ENCODE peak calls at places on chromosomes 13 and 19, in ten cellular contexts. One of them, this sample, is unnamed.

GRCh38 chr19:1252818-1253513 is 4.6 kb downstream of the MIDN start:
- DNase-seq in GM23338: no peak
- DNase-seq in hepatocyte: peak; percentile 95
- DNase-seq in GM12878: no peak
- DNase-seq in stomach: peak; percentile 90
- DNase-seq in keratinocyte: no peak
- DNase-seq in astrocyte: peak; percentile 95
- DNase-seq in colonic mucosa: peak; percentile 91
- DNase-seq in HepG2: peak; percentile 82
- DNase-seq in pancreas: peak; percentile 90
- DNase-seq in this sample: peak; percentile 77

GRCh38 chr13:49995535-49996165 is 1.2 kb upstream of the TRIM13 start:
- DNase-seq in GM23338: peak; percentile 49
- DNase-seq in hepatocyte: no peak
- DNase-seq in GM12878: peak; percentile 43
- DNase-seq in stomach: no peak
- DNase-seq in keratinocyte: no peak
- DNase-seq in astrocyte: peak; percentile 26
- DNase-seq in colonic mucosa: no peak
- DNase-seq in HepG2: no peak
- DNase-seq in pancreas: no peak
- DNase-seq in this sample: no peak

GRCh38 chr19:30693179-30693578 is 321.0 kb downstream of the ZNF536 start:
- DNase-seq in GM23338: no peak
- DNase-seq in hepatocyte: no peak
- DNase-seq in GM12878: no peak
- DNase-seq in stomach: no peak
- DNase-seq in keratinocyte: no peak
- DNase-seq in astrocyte: no peak
- DNase-seq in colonic mucosa: no peak
- DNase-seq in HepG2: no peak
- DNase-seq in pancreas: no peak
- DNase-seq in this sample: no peak

GRCh38 chr19:10419646-10420443 is 493 bp upstream of the PDE4A start:
- DNase-seq in GM23338: peak; percentile 97
- DNase-seq in hepatocyte: peak; percentile 28
- DNase-seq in GM12878: no peak
- DNase-seq in stomach: no peak
- DNase-seq in keratinocyte: no peak
- DNase-seq in astrocyte: peak; percentile 68
- DNase-seq in colonic mucosa: no peak
- DNase-seq in HepG2: no peak
- DNase-seq in pancreas: no peak
- DNase-seq in this sample: peak; percentile 39

GRCh38 chr19:47682939-47683338 is 30.3 kb upstream of the EHD2 start:
- DNase-seq in GM23338: no peak
- DNase-seq in hepatocyte: no peak
- DNase-seq in GM12878: no peak
- DNase-seq in stomach: peak; percentile 71
- DNase-seq in keratinocyte: no peak
- DNase-seq in astrocyte: peak; percentile 85
- DNase-seq in colonic mucosa: no peak
- DNase-seq in HepG2: no peak
- DNase-seq in pancreas: no peak
- DNase-seq in this sample: no peak

GRCh38 chr19:47267350-47267759 is 7.3 kb upstream of the INAFM1 start:
- DNase-seq in GM23338: no peak
- DNase-seq in hepatocyte: no peak
- DNase-seq in GM12878: no peak
- DNase-seq in stomach: no peak
- DNase-seq in keratinocyte: no peak
- DNase-seq in astrocyte: no peak
- DNase-seq in colonic mucosa: no peak
- DNase-seq in HepG2: no peak
- DNase-seq in pancreas: peak; percentile 51
- DNase-seq in this sample: no peak

GRCh38 chr13:99404005-99404755 is 97.0 kb upstream of the GPR183 start:
- DNase-seq in GM23338: no peak
- DNase-seq in hepatocyte: no peak
- DNase-seq in GM12878: no peak
- DNase-seq in stomach: no peak
- DNase-seq in keratinocyte: no peak
- DNase-seq in astrocyte: no peak
- DNase-seq in colonic mucosa: no peak
- DNase-seq in HepG2: peak; percentile 13
- DNase-seq in pancreas: no peak
- DNase-seq in this sample: no peak

GRCh38 chr19:54316746-54317107 is 3.8 kb upstream of the LILRA5 start:
- DNase-seq in GM23338: peak; percentile 99
- DNase-seq in hepatocyte: no peak
- DNase-seq in GM12878: no peak
- DNase-seq in stomach: no peak
- DNase-seq in keratinocyte: no peak
- DNase-seq in astrocyte: no peak
- DNase-seq in colonic mucosa: no peak
- DNase-seq in HepG2: no peak
- DNase-seq in pancreas: no peak
- DNase-seq in this sample: no peak

GRCh38 chr19:55683449-55684261 is 8.6 kb downstream of the EPN1 start:
- DNase-seq in GM23338: no peak
- DNase-seq in hepatocyte: peak; percentile 73
- DNase-seq in GM12878: no peak
- DNase-seq in stomach: peak; percentile 86
- DNase-seq in keratinocyte: no peak
- DNase-seq in astrocyte: no peak
- DNase-seq in colonic mucosa: peak; percentile 83
- DNase-seq in HepG2: peak; percentile 90
- DNase-seq in pancreas: peak; percentile 75
- DNase-seq in this sample: no peak

GRCh38 chr13:102693781-102694180 is 1.1 kb downstream of the METTL21C start:
- DNase-seq in GM23338: no peak
- DNase-seq in hepatocyte: no peak
- DNase-seq in GM12878: no peak
- DNase-seq in stomach: no peak
- DNase-seq in keratinocyte: no peak
- DNase-seq in astrocyte: peak; percentile 33
- DNase-seq in colonic mucosa: no peak
- DNase-seq in HepG2: no peak
- DNase-seq in pancreas: no peak
- DNase-seq in this sample: no peak

GRCh38 chr13:72565893-72566292 is 161.5 kb downstream of the MZT1 start:
- DNase-seq in GM23338: peak; percentile 63
- DNase-seq in hepatocyte: peak; percentile 72
- DNase-seq in GM12878: no peak
- DNase-seq in stomach: no peak
- DNase-seq in keratinocyte: no peak
- DNase-seq in astrocyte: peak; percentile 11
- DNase-seq in colonic mucosa: no peak
- DNase-seq in HepG2: peak; percentile 29
- DNase-seq in pancreas: no peak
- DNase-seq in this sample: no peak
- H3K4me1 ChIP-seq in GM23338: peaks cover 11% of the 10 kb centered on the region
- H3K4me1 ChIP-seq in hepatocyte: no peaks in the 10 kb centered on the region
- H3K4me1 ChIP-seq in GM12878: no peaks in the 10 kb centered on the region
- H3K4me1 ChIP-seq in stomach: no peaks in the 10 kb centered on the region
- H3K4me1 ChIP-seq in keratinocyte: no peaks in the 10 kb centered on the region
- H3K4me1 ChIP-seq in astrocyte: no peaks in the 10 kb centered on the region
- H3K4me1 ChIP-seq in colonic mucosa: no peaks in the 10 kb centered on the region
- H3K4me1 ChIP-seq in HepG2: no peaks in the 10 kb centered on the region
- H3K4me1 ChIP-seq in pancreas: no peaks in the 10 kb centered on the region
- H3K4me1 ChIP-seq in this sample: no peaks in the 10 kb centered on the region

GRCh38 chr19:5622465-5623396 is at the start of the genes SAFB and SAFB2:
- DNase-seq in GM23338: peak; percentile 99
- DNase-seq in hepatocyte: peak; percentile 100
- DNase-seq in GM12878: peak; percentile 99
- DNase-seq in stomach: peak; percentile 100
- DNase-seq in keratinocyte: peak; percentile 96
- DNase-seq in astrocyte: peak; percentile 96
- DNase-seq in colonic mucosa: peak; percentile 99
- DNase-seq in HepG2: peak; percentile 98
- DNase-seq in pancreas: peak; percentile 100
- DNase-seq in this sample: peak; percentile 99

GRCh38 chr19:5624154-5624663 is 1.3 kb downstream of the SAFB start:
- DNase-seq in GM23338: peak; percentile 52
- DNase-seq in hepatocyte: peak; percentile 60
- DNase-seq in GM12878: no peak
- DNase-seq in stomach: peak; percentile 69
- DNase-seq in keratinocyte: no peak
- DNase-seq in astrocyte: peak; percentile 35
- DNase-seq in colonic mucosa: peak; percentile 58
- DNase-seq in HepG2: no peak
- DNase-seq in pancreas: peak; percentile 44
- DNase-seq in this sample: peak; percentile 59

GRCh38 chr19:5624741-5625140 is 1.9 kb downstream of the SAFB start:
- DNase-seq in GM23338: peak; percentile 24
- DNase-seq in hepatocyte: peak; percentile 17
- DNase-seq in GM12878: no peak
- DNase-seq in stomach: no peak
- DNase-seq in keratinocyte: no peak
- DNase-seq in astrocyte: no peak
- DNase-seq in colonic mucosa: no peak
- DNase-seq in HepG2: no peak
- DNase-seq in pancreas: no peak
- DNase-seq in this sample: no peak

GRCh38 chr19:5621945-5622464 is 571 bp downstream of the SAFB2 start:
- DNase-seq in GM23338: peak; percentile 21
- DNase-seq in hepatocyte: peak; percentile 38
- DNase-seq in GM12878: no peak
- DNase-seq in stomach: no peak
- DNase-seq in keratinocyte: no peak
- DNase-seq in astrocyte: no peak
- DNase-seq in colonic mucosa: peak; percentile 56
- DNase-seq in HepG2: no peak
- DNase-seq in pancreas: peak; percentile 50
- DNase-seq in this sample: no peak

GRCh38 chr19:5623397-5624153 is 692 bp downstream of the SAFB start:
- DNase-seq in GM23338: no peak
- DNase-seq in hepatocyte: peak; percentile 17
- DNase-seq in GM12878: no peak
- DNase-seq in stomach: no peak
- DNase-seq in keratinocyte: no peak
- DNase-seq in astrocyte: no peak
- DNase-seq in colonic mucosa: peak; percentile 31
- DNase-seq in HepG2: no peak
- DNase-seq in pancreas: no peak
- DNase-seq in this sample: no peak
- H3K4me1 ChIP-seq in GM23338: peaks cover 20% of the 10 kb centered on the region
- H3K4me1 ChIP-seq in hepatocyte: peaks cover 15% of the 10 kb centered on the region
- H3K4me1 ChIP-seq in GM12878: peaks cover 26% of the 10 kb centered on the region
- H3K4me1 ChIP-seq in stomach: peaks cover 64% of the 10 kb centered on the region
- H3K4me1 ChIP-seq in keratinocyte: peaks cover 22% of the 10 kb centered on the region
- H3K4me1 ChIP-seq in astrocyte: peaks cover 38% of the 10 kb centered on the region
- H3K4me1 ChIP-seq in colonic mucosa: peaks cover 9% of the 10 kb centered on the region
- H3K4me1 ChIP-seq in HepG2: peaks cover 70% of the 10 kb centered on the region
- H3K4me1 ChIP-seq in pancreas: peaks cover 37% of the 10 kb centered on the region
- H3K4me1 ChIP-seq in this sample: peaks cover 76% of the 10 kb centered on the region

DNA sequence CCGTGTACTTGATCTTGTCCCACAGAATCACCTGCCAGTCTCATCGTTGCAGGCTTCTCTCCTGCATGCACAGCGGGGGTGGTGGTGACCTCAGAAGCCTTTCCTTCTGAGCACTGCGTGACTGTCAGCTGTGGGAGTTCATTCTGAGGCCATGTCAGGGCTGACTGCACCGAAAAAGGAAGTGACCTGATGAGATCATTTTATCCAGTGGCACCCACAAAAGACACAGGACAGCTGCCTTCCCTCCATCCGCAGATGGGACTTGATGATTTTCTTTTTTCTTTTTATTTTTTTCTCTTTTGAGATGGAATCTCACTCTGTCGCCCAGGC is 89.7 kb downstream of the RAB20 start:
- DNase-seq in GM23338: no peak
- DNase-seq in hepatocyte: no peak
- DNase-seq in GM12878: peak; percentile 87
- DNase-seq in stomach: peak; percentile 35
- DNase-seq in keratinocyte: no peak
- DNase-seq in astrocyte: peak; percentile 39
- DNase-seq in colonic mucosa: peak; percentile 57
- DNase-seq in HepG2: no peak
- DNase-seq in pancreas: no peak
- DNase-seq in this sample: no peak
- H3K4me1 ChIP-seq in GM23338: no peaks in the 10 kb centered on the region
- H3K4me1 ChIP-seq in hepatocyte: no peaks in the 10 kb centered on the region
- H3K4me1 ChIP-seq in GM12878: peaks cover 37% of the 10 kb centered on the region
- H3K4me1 ChIP-seq in stomach: no peaks in the 10 kb centered on the region
- H3K4me1 ChIP-seq in keratinocyte: no peaks in the 10 kb centered on the region
- H3K4me1 ChIP-seq in astrocyte: peaks cover 6% of the 10 kb centered on the region
- H3K4me1 ChIP-seq in colonic mucosa: no peaks in the 10 kb centered on the region
- H3K4me1 ChIP-seq in HepG2: peaks cover 9% of the 10 kb centered on the region
- H3K4me1 ChIP-seq in pancreas: no peaks in the 10 kb centered on the region
- H3K4me1 ChIP-seq in this sample: no peaks in the 10 kb centered on the region

GRCh38 chr19:35120492-35120891 is 4.9 kb downstream of the FXYD3 start:
- DNase-seq in GM23338: no peak
- DNase-seq in hepatocyte: no peak
- DNase-seq in GM12878: no peak
- DNase-seq in stomach: no peak
- DNase-seq in keratinocyte: peak; percentile 92
- DNase-seq in astrocyte: peak; percentile 44
- DNase-seq in colonic mucosa: peak; percentile 70
- DNase-seq in HepG2: no peak
- DNase-seq in pancreas: peak; percentile 17
- DNase-seq in this sample: no peak
- H3K4me1 ChIP-seq in GM23338: peaks cover 18% of the 10 kb centered on the region
- H3K4me1 ChIP-seq in hepatocyte: peaks cover 14% of the 10 kb centered on the region
- H3K4me1 ChIP-seq in GM12878: peaks cover 18% of the 10 kb centered on the region
- H3K4me1 ChIP-seq in stomach: peaks cover 40% of the 10 kb centered on the region
- H3K4me1 ChIP-seq in keratinocyte: peaks cover 82% of the 10 kb centered on the region
- H3K4me1 ChIP-seq in astrocyte: peaks cover 15% of the 10 kb centered on the region
- H3K4me1 ChIP-seq in colonic mucosa: peaks cover 13% of the 10 kb centered on the region
- H3K4me1 ChIP-seq in HepG2: peaks cover 87% of the 10 kb centered on the region
- H3K4me1 ChIP-seq in pancreas: no peaks in the 10 kb centered on the region
- H3K4me1 ChIP-seq in this sample: peaks cover 7% of the 10 kb centered on the region

This sample was measured in CD8-positive, alpha-beta memory T cell.